ENCODE peak calls at places on chromosomes 1 and 21, in nine cellular contexts. V is non-pigmented ciliary epithelial cell; P is AG09319; L is GOT3; T is left cardiac atrium; A is AG04449; W is activated T-helper 2 cell treated with anti-CD3 and anti-CD28 coated beads, Interferon-gamma antibody, Interleukin-2, Interleukin-4, amounts not matched to agents 10 μg/mL and 5 μg/mL and 100 μg/mL, durations not matched to agents 14 hours and 24 hours and 36 hours; X is neural crest cell; K is heart left ventricle. C is an unnamed sample.

GRCh38 chr21:44686000-44686781 is 4.2 kb upstream of the KRTAP12-1 start:
- DNase-seq in P (no peak), K (no peak), W (peak), V (no peak), L (no peak), A (no peak), X (no peak), T (no peak), C (no peak)

GRCh38 chr1:196546272-196547245 is 61.7 kb downstream of the KCNT2 start:
- DNase-seq in V (no peak), P (no peak), L (no peak), W (no peak), K (no peak), A (no peak), T (no peak), X (no peak), C (no peak)

GRCh38 chr1:234755449-234755863 is 145.5 kb upstream of the IRF2BP2 start:
- DNase-seq in X (no peak), A (peak), W (no peak), P (peak), T (peak), K (peak), V (no peak), L (peak), C (no peak)

GRCh38 chr1:177164380-177165068 is at the start of gene ASTN1:
- DNase-seq in W (no peak), L (no peak), T (peak), A (no peak), X (peak), V (no peak), P (no peak), K (peak), C (no peak)

GRCh38 chr21:17128132-17128531 is 384.7 kb upstream of the CXADR start:
- DNase-seq in V (no peak), P (no peak), K (no peak), T (no peak), W (no peak), X (no peak), L (no peak), A (no peak), C (no peak)

GRCh38 chr1:16393255-16394177 is 26.5 kb downstream of the SZRD1 start:
- DNase-seq in T (no peak), X (no peak), W (no peak), K (no peak), P (no peak), A (no peak), L (no peak), V (no peak), C (no peak)

GRCh38 chr1:117653732-117654484 is 48.1 kb downstream of the TENT5C start:
- DNase-seq in A (no peak), K (no peak), W (no peak), V (no peak), L (no peak), P (no peak), T (no peak), X (no peak), C (no peak)

GRCh38 chr1:205351984-205352713 is 4.6 kb downstream of the KLHDC8A start:
- DNase-seq in W (no peak), K (no peak), V (no peak), X (no peak), L (no peak), A (no peak), T (no peak), P (no peak), C (no peak)

GRCh38 chr21:25790122-25790951 is 55.6 kb downstream of the GABPA start:
- DNase-seq in V (peak), T (no peak), K (no peak), W (no peak), X (no peak), P (peak), L (no peak), A (no peak), C (no peak)

GRCh38 chr1:7553042-7553690 is 217.9 kb upstream of the VAMP3 start:
- DNase-seq in X (no peak), V (no peak), L (no peak), T (peak), W (no peak), A (no peak), K (no peak), P (no peak), C (no peak)

GRCh38 chr1:2528016-2528415 is 1.6 kb upstream of the PANK4 start:
- DNase-seq in K (peak), A (no peak), T (peak), V (no peak), W (no peak), X (no peak), L (no peak), P (no peak), C (no peak)

GRCh38 chr1:15966081-15966955 is 9.6 kb downstream of the ZBTB17 start:
- DNase-seq in L (no peak), T (no peak), P (no peak), K (no peak), A (no peak), W (peak), X (no peak), V (no peak), C (no peak)

GRCh38 chr1:95716550-95716949 is 482.5 kb downstream of the RWDD3 start:
- DNase-seq in W (no peak), P (no peak), K (no peak), L (no peak), A (no peak), T (no peak), V (no peak), X (no peak), C (no peak)

GRCh38 chr1:119758584-119758983 is 10.1 kb downstream of the HMGCS2 start:
- DNase-seq in T (no peak), W (no peak), P (no peak), A (no peak), L (no peak), K (no peak), V (no peak), X (no peak), C (no peak)

GRCh38 chr1:10516925-10517676 is 42.4 kb downstream of the PEX14 start:
- DNase-seq in X (no peak), T (no peak), L (no peak), W (no peak), P (no peak), V (no peak), A (no peak), K (no peak), C (no peak)

GRCh38 chr21:28872218-28872617 is 120.5 kb downstream of the LTN1 start:
- DNase-seq in A (no peak), X (no peak), V (no peak), L (no peak), P (no peak), K (no peak), W (no peak), T (no peak), C (no peak)

GRCh38 chr1:19087737-19088594 is 122.1 kb downstream of the UBR4 start:
- DNase-seq in T (no peak), A (no peak), X (no peak), K (no peak), V (no peak), P (no peak), L (no peak), W (no peak), C (no peak)

C was measured in epithelial cell of proximal tubule.